ENCODE peak calls at places on chromosomes 16 and 17, in four cellular contexts. One of them, this sample, is unnamed. For H3K4me1, the result is how much of the 10 kb centered on the place peaks cover.

GRCh38 chr16:2022723-2023097 is 3.1 kb downstream of the NPW start:
- DNase-seq in ascending aorta: no peak
- DNase-seq in neural progenitor cell: peak
- DNase-seq in tibial artery: no peak
- DNase-seq in this sample: no peak

GRCh38 chr17:14833201-14833773 is 431.8 kb downstream of the PMP22 start:
- DNase-seq in neural progenitor cell: no peak
- DNase-seq in tibial artery: no peak
- DNase-seq in ascending aorta: no peak
- DNase-seq in this sample: no peak

GRCh38 chr17:55625516-55625915 is 97.1 kb downstream of the TMEM100 start:
- DNase-seq in tibial artery: no peak
- DNase-seq in neural progenitor cell: no peak
- DNase-seq in ascending aorta: no peak
- DNase-seq in this sample: no peak

GRCh38 chr16:75097191-75097761 is 19.3 kb downstream of the LDHD start:
- DNase-seq in ascending aorta: no peak
- DNase-seq in tibial artery: no peak
- DNase-seq in neural progenitor cell: no peak
- DNase-seq in this sample: no peak

GRCh38 chr16:73019456-73020362 is 28.2 kb downstream of the ZFHX3 start:
- DNase-seq in ascending aorta: no peak
- DNase-seq in tibial artery: no peak
- DNase-seq in neural progenitor cell: no peak
- DNase-seq in this sample: no peak

GRCh38 chr17:42142371-42142896 is 12.4 kb downstream of the RAB5C start:
- DNase-seq in neural progenitor cell: peak
- DNase-seq in tibial artery: no peak
- DNase-seq in ascending aorta: no peak
- DNase-seq in this sample: no peak

GRCh38 chr16:50196736-50197135 is 43.6 kb downstream of the TENT4B start:
- DNase-seq in ascending aorta: no peak
- DNase-seq in neural progenitor cell: no peak
- DNase-seq in tibial artery: no peak
- DNase-seq in this sample: no peak

GRCh38 chr17:36921131-36921851 is 16.0 kb upstream of the LHX1 start:
- DNase-seq in ascending aorta: no peak
- DNase-seq in tibial artery: no peak
- DNase-seq in neural progenitor cell: peak
- DNase-seq in this sample: no peak

GRCh38 chr17:63082273-63082861 is 116.3 kb downstream of the TANC2 start:
- DNase-seq in ascending aorta: no peak
- DNase-seq in neural progenitor cell: no peak
- DNase-seq in tibial artery: no peak
- DNase-seq in this sample: no peak

GRCh38 chr17:17056167-17056562 is 13.9 kb downstream of the MPRIP start:
- DNase-seq in neural progenitor cell: no peak
- DNase-seq in ascending aorta: no peak
- DNase-seq in tibial artery: peak
- DNase-seq in this sample: no peak

GRCh38 chr17:57672971-57673370 is 72.1 kb downstream of the CCDC182 start:
- DNase-seq in ascending aorta: no peak
- DNase-seq in tibial artery: no peak
- DNase-seq in neural progenitor cell: no peak
- DNase-seq in this sample: no peak

GRCh38 chr17:44353656-44354331 is 8.7 kb downstream of the GRN start:
- DNase-seq in tibial artery: no peak
- DNase-seq in ascending aorta: no peak
- DNase-seq in neural progenitor cell: peak
- DNase-seq in this sample: no peak
- H3K4me3 ChIP-seq in tibial artery: peak
- H3K4me3 ChIP-seq in ascending aorta: peak
- H3K4me3 ChIP-seq in neural progenitor cell: peak
- H3K4me3 ChIP-seq in this sample: no peak

DNA sequence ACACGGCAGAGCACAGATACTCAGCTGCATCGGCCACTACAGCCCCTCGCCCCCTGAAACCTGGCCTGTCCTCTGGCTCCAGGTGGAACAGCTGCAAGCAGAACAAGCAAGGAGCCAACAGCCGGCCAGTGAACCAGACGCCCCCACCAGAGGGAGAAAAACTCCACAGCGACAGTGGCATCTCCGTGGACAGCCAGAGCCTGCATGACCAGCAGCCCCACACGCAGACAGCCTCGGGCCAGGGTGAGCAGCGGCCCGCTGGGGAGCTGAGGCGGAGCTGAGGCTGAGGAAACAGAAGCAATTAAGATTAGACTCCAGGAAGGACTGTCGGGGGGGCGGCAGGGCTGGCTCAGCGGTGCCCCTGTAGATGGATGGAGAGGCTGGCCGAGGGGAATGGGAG is 16.7 kb downstream of the NGFR start:
- DNase-seq in ascending aorta: no peak
- DNase-seq in neural progenitor cell: no peak
- DNase-seq in tibial artery: no peak
- DNase-seq in this sample: no peak
- H3K4me1 ChIP-seq in ascending aorta: under half
- H3K4me1 ChIP-seq in neural progenitor cell: under half
- H3K4me1 ChIP-seq in tibial artery: under half
- H3K4me1 ChIP-seq in this sample: under half

GRCh38 chr17:1649116-1649843 is 386 bp downstream of the RILP start:
- DNase-seq in tibial artery: peak
- DNase-seq in neural progenitor cell: peak
- DNase-seq in ascending aorta: no peak
- DNase-seq in this sample: peak
- TF ChIP-seq CTCF in tibial artery: no peak
- TF ChIP-seq CTCF in neural progenitor cell: no peak
- TF ChIP-seq CTCF in ascending aorta: no peak
- TF ChIP-seq CTCF in this sample: no peak

GRCh38 chr17:66427134-66427533 is 124.7 kb downstream of the PRKCA start:
- DNase-seq in tibial artery: no peak
- DNase-seq in neural progenitor cell: no peak
- DNase-seq in ascending aorta: no peak
- DNase-seq in this sample: no peak
- H3K4me3 ChIP-seq in tibial artery: no peak
- H3K4me3 ChIP-seq in neural progenitor cell: no peak
- H3K4me3 ChIP-seq in ascending aorta: no peak
- H3K4me3 ChIP-seq in this sample: no peak

DNA sequence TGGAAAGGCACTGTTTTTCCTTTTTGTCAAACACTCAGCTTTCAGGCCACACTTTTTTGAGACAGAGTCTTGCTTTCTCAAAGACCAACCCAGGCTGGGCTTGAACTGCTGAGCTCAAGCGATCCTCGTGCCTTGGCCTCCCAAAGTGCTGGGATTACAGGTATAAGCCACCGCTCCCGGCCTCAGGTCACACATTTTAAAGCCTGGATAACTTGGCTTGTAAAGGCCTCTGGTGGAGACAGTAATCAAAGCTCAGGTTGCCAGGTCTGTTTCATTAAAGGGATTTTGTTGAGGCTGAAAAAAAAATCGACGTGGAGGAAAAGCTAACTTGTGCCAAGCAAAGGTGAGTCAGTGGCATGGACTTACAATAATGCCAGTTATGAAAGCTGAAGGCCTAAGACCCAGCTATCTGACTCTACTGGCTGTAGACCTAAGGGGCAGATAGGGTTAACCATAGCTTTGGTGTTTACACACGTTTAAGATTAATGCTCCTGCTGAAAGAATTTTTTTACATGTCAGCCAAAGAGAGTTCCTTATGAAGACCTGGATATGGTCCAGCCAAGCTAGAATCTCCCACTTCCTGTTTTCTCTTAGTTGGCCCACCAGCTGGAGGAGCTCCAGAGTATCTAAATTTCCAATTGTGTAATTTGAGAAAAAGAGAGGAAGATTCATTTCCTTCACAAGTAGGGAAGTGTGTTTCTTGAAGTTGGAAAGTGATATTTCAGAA is 910 bp downstream of the NBR1 start:
- DNase-seq in neural progenitor cell: peak
- DNase-seq in ascending aorta: no peak
- DNase-seq in tibial artery: peak
- DNase-seq in this sample: no peak
- H3K4me1 ChIP-seq in neural progenitor cell: under half
- H3K4me1 ChIP-seq in ascending aorta: under half
- H3K4me1 ChIP-seq in tibial artery: half or more
- H3K4me1 ChIP-seq in this sample: under half

GRCh38 chr16:79980650-79981521 is 380.3 kb upstream of the MAF start:
- DNase-seq in neural progenitor cell: peak
- DNase-seq in ascending aorta: no peak
- DNase-seq in tibial artery: no peak
- DNase-seq in this sample: no peak
- TF ChIP-seq CTCF in neural progenitor cell: no peak
- TF ChIP-seq CTCF in ascending aorta: no peak
- TF ChIP-seq CTCF in tibial artery: no peak
- TF ChIP-seq CTCF in this sample: no peak

GRCh38 chr17:7279453-7279852 is 2.1 kb upstream of the SLC2A4 start:
- DNase-seq in ascending aorta: no peak
- DNase-seq in tibial artery: no peak
- DNase-seq in neural progenitor cell: no peak
- DNase-seq in this sample: no peak

GRCh38 chr17:7282752-7283321 is 1.3 kb downstream of the SLC2A4 start:
- DNase-seq in ascending aorta: no peak
- DNase-seq in tibial artery: no peak
- DNase-seq in neural progenitor cell: no peak
- DNase-seq in this sample: no peak

GRCh38 chr17:7281074-7281952 is at the start of gene SLC2A4:
- DNase-seq in tibial artery: peak
- DNase-seq in ascending aorta: peak
- DNase-seq in neural progenitor cell: peak
- DNase-seq in this sample: peak

GRCh38 chr17:7281953-7282751 is 634 bp downstream of the SLC2A4 start:
- DNase-seq in neural progenitor cell: no peak
- DNase-seq in tibial artery: no peak
- DNase-seq in ascending aorta: no peak
- DNase-seq in this sample: no peak

GRCh38 chr17:7280519-7281073 is 922 bp upstream of the SLC2A4 start:
- DNase-seq in tibial artery: peak
- DNase-seq in ascending aorta: no peak
- DNase-seq in neural progenitor cell: peak
- DNase-seq in this sample: peak
- H3K4me3 ChIP-seq in tibial artery: peak
- H3K4me3 ChIP-seq in ascending aorta: peak
- H3K4me3 ChIP-seq in neural progenitor cell: peak
- H3K4me3 ChIP-seq in this sample: peak

GRCh38 chr16:8704098-8704497 is 29.7 kb downstream of the ABAT start:
- DNase-seq in neural progenitor cell: no peak
- DNase-seq in tibial artery: no peak
- DNase-seq in ascending aorta: no peak
- DNase-seq in this sample: no peak
- H3K4me1 ChIP-seq in neural progenitor cell: under half
- H3K4me1 ChIP-seq in tibial artery: under half
- H3K4me1 ChIP-seq in ascending aorta: under half
- H3K4me1 ChIP-seq in this sample: under half